ENCODE peak calls at places on chromosome 12, in nine cellular contexts. J, O, K, X, P, M, E, F and N are unnamed samples.
A peak's percentile ranks its signal among the peaks of the same experiment; 100 is the strongest.

GRCh38 chr12:34346372-34347034 is 324.2 kb downstream of the ALG10 start:
- DNase-seq in J (no peak), O (no peak), K (no peak), X (no peak), P (no peak), M (no peak), E (no peak), F (no peak), N (no peak)

GRCh38 chr12:94099191-94099983 is 49.0 kb upstream of the PLXNC1 start:
- DNase-seq in J (no peak), O (no peak), K (peak; percentile 53), X (no peak), P (peak; percentile 71), M (no peak), E (no peak), F (no peak), N (no peak)

GRCh38 chr12:29425722-29426121 is 44.8 kb upstream of the ERGIC2 start:
- DNase-seq in J (no peak), O (peak; percentile 28), K (no peak), X (no peak), P (no peak), M (no peak), E (no peak), F (no peak), N (no peak)

GRCh38 chr12:106739815-106740552 is 34.5 kb upstream of the RIC8B start:
- DNase-seq in J (no peak), O (no peak), K (peak; percentile 39), X (no peak), P (no peak), M (no peak), E (no peak), F (no peak), N (no peak)

GRCh38 chr12:5220835-5221234 is 177.2 kb downstream of the KCNA5 start:
- DNase-seq in J (no peak), O (no peak), K (no peak), X (no peak), P (no peak), M (no peak), E (no peak), F (no peak), N (no peak)

GRCh38 chr12:6620137-6620884 is 13.1 kb upstream of the CHD4 start:
- DNase-seq in J (no peak), O (no peak), K (no peak), X (peak; percentile 73), P (no peak), M (no peak), E (no peak), F (no peak), N (no peak)

GRCh38 chr12:21751517-21751916 is 23.0 kb downstream of the KCNJ8 start:
- DNase-seq in J (no peak), O (peak; percentile 13), K (no peak), X (no peak), P (no peak), M (no peak), E (no peak), F (no peak), N (no peak)

GRCh38 chr12:91994208-91994797 is 151.3 kb downstream of the BTG1 start:
- DNase-seq in J (no peak), O (no peak), K (no peak), X (no peak), P (no peak), M (no peak), E (no peak), F (no peak), N (no peak)

GRCh38 chr12:124457287-124458219 is 109.9 kb downstream of the NCOR2 start:
- DNase-seq in J (peak; percentile 65), O (peak; percentile 46), K (no peak), X (peak; percentile 86), P (no peak), M (no peak), E (peak; percentile 88), F (peak; percentile 91), N (no peak)

GRCh38 chr12:96986883-96987523 is 79.9 kb downstream of the NEDD1 start:
- DNase-seq in J (peak; percentile 74), O (no peak), K (peak; percentile 34), X (no peak), P (no peak), M (peak; percentile 20), E (no peak), F (no peak), N (peak; percentile 27)

GRCh38 chr12:65741662-65742480 is 82.4 kb upstream of the HMGA2 start:
- DNase-seq in J (no peak), O (no peak), K (peak; percentile 26), X (no peak), P (peak; percentile 69), M (peak; percentile 82), E (peak; percentile 35), F (no peak), N (peak; percentile 42)

GRCh38 chr12:47755655-47756562 is 2.8 kb downstream of the RAPGEF3 start:
- DNase-seq in J (no peak), O (peak; percentile 76), K (no peak), X (peak; percentile 62), P (no peak), M (no peak), E (no peak), F (no peak), N (no peak)

GRCh38 chr12:131775124-131775903 is 52.9 kb upstream of the MMP17 start:
- DNase-seq in J (no peak), O (no peak), K (no peak), X (no peak), P (no peak), M (no peak), E (no peak), F (peak; percentile 36), N (no peak)

GRCh38 chr12:107730942-107731341 is 30.0 kb downstream of the PRDM4 start:
- DNase-seq in J (no peak), O (no peak), K (no peak), X (no peak), P (no peak), M (no peak), E (no peak), F (no peak), N (no peak)

GRCh38 chr12:122730215-122731014 is at the start of gene HCAR1:
- DNase-seq in J (no peak), O (no peak), K (no peak), X (no peak), P (peak; percentile 45), M (peak; percentile 40), E (no peak), F (no peak), N (peak; percentile 40)

GRCh38 chr12:104805186-104805585 is 152.9 kb downstream of the SLC41A2 start:
- DNase-seq in J (no peak), O (no peak), K (no peak), X (no peak), P (no peak), M (no peak), E (no peak), F (no peak), N (no peak)